ENCODE peak calls at places on chromosomes 4 and X, in six cellular contexts. J, K, Y, A, T and M are unnamed samples.

GRCh38 chr4:94523617-94524016 is 71.9 kb downstream of the PDLIM5 start:
- DNase-seq in J (no peak), K (no peak), Y (no peak), A (no peak), T (no peak), M (no peak)

GRCh38 chr4:161279095-161279494 is 884.7 kb downstream of the FSTL5 start:
- DNase-seq in J (no peak), K (no peak), Y (no peak), A (no peak), T (no peak), M (no peak)

GRCh38 chr4:106681381-106681921 is 312.9 kb upstream of the GIMD1 start:
- DNase-seq in J (no peak), K (no peak), Y (no peak), A (no peak), T (no peak), M (no peak)

GRCh38 chr4:124710911-124711310 is 1.6 kb downstream of the ANKRD50 start:
- DNase-seq in J (no peak), K (no peak), Y (peak), A (no peak), T (no peak), M (no peak)

GRCh38 chr4:150283689-150284088 is 205.4 kb downstream of the DCLK2 start:
- DNase-seq in J (no peak), K (no peak), Y (no peak), A (no peak), T (no peak), M (no peak)

GRCh38 chrX:121052122-121052521 is 4.7 kb downstream of the GLUD2 start:
- DNase-seq in J (no peak), K (no peak), Y (no peak), A (no peak), T (no peak), M (no peak)

GRCh38 chr4:15778742-15779231 is 659 bp downstream of the CD38 start:
- DNase-seq in J (peak), K (peak), Y (peak), A (peak), T (peak), M (peak)

GRCh38 chrX:24025741-24026402 is 1.1 kb downstream of the KLHL15 start:
- DNase-seq in J (no peak), K (no peak), Y (peak), A (peak), T (no peak), M (no peak)

GRCh38 chr4:147430111-147430510 is 50.8 kb upstream of the EDNRA start:
- DNase-seq in J (no peak), K (no peak), Y (no peak), A (no peak), T (no peak), M (no peak)

GRCh38 chr4:13912966-13913365 is 285.4 kb upstream of the BOD1L1 start:
- DNase-seq in J (no peak), K (no peak), Y (no peak), A (no peak), T (no peak), M (no peak)

GRCh38 chr4:124105212-124105611 is 607.3 kb downstream of the ANKRD50 start:
- DNase-seq in J (no peak), K (no peak), Y (no peak), A (no peak), T (no peak), M (no peak)

GRCh38 chr4:81982846-81983540 is 390.8 kb downstream of the HNRNPD start:
- DNase-seq in J (no peak), K (no peak), Y (no peak), A (no peak), T (no peak), M (no peak)

GRCh38 chr4:101790521-101791188 is at the start of gene BANK1:
- DNase-seq in J (no peak), K (peak), Y (no peak), A (peak), T (peak), M (peak)

GRCh38 chr4:85474356-85474755 is 594 bp upstream of the ARHGAP24 start:
- DNase-seq in J (no peak), K (no peak), Y (no peak), A (no peak), T (no peak), M (no peak)

GRCh38 chr4:185782523-185782922 is 29.5 kb downstream of the SORBS2 start:
- DNase-seq in J (no peak), K (no peak), Y (peak), A (no peak), T (no peak), M (no peak)

GRCh38 chrX:112819813-112820212 is 20.8 kb downstream of the AMOT start:
- DNase-seq in J (no peak), K (no peak), Y (no peak), A (no peak), T (no peak), M (no peak)

GRCh38 chr4:55032788-55033187 is 92.6 kb downstream of the KDR start:
- DNase-seq in J (no peak), K (no peak), Y (no peak), A (no peak), T (no peak), M (no peak)

GRCh38 chr4:16617416-16617815 is 281.0 kb downstream of the LDB2 start:
- DNase-seq in J (no peak), K (no peak), Y (no peak), A (no peak), T (no peak), M (no peak)